ENCODE peak calls at places on chromosomes 16 and 17, in five cellular contexts. G, V, H, T and K are unnamed samples.

GRCh38 chr17:29844339-29845048 is 85.5 kb downstream of the SSH2 start:
- DNase-seq in T (no peak), H (no peak), G (peak; percentile 76), V (peak; percentile 29), K (no peak)

GRCh38 chr16:30069575-30070462 is 4.3 kb downstream of the ALDOA start:
- DNase-seq in G (peak; percentile 58), V (no peak), H (no peak), T (no peak), K (no peak)

GRCh38 chr17:78133971-78134898 is 3.7 kb downstream of the TMC8 start:
- DNase-seq in T (peak; percentile 80), G (peak; percentile 44), H (no peak), V (peak; percentile 50), K (peak; percentile 40)

GRCh38 chr16:8951447-8952280 is 12.0 kb downstream of the USP7 start:
- DNase-seq in V (no peak), H (no peak), T (no peak), G (no peak), K (no peak)

GRCh38 chr16:31472559-31473203 is 729 bp downstream of the TGFB1I1 start:
- DNase-seq in H (peak; percentile 58), G (peak; percentile 97), V (peak; percentile 90), T (peak; percentile 93), K (no peak)

GRCh38 chr16:68802190-68802589 is 41.1 kb upstream of the TANGO6 start:
- DNase-seq in T (no peak), V (no peak), G (peak; percentile 94), H (peak; percentile 14), K (no peak)

GRCh38 chr17:28270926-28271325 is 48.1 kb upstream of the TMEM97 start:
- DNase-seq in H (no peak), V (no peak), G (no peak), T (no peak), K (no peak)

GRCh38 chr16:22291860-22292692 is 5.1 kb upstream of the POLR3E start:
- DNase-seq in H (no peak), T (no peak), V (no peak), G (peak; percentile 69), K (no peak)

GRCh38 chr17:62718420-62718819 is 89.7 kb downstream of the MARCHF10 start:
- DNase-seq in G (peak; percentile 67), T (no peak), V (no peak), H (no peak), K (no peak)

GRCh38 chr17:76805319-76805718 is 62.9 kb upstream of the MGAT5B start:
- DNase-seq in H (peak; percentile 31), V (no peak), G (peak; percentile 25), T (peak; percentile 47), K (no peak)

GRCh38 chr16:58271589-58271988 is 23.2 kb downstream of the PRSS54 start:
- DNase-seq in H (no peak), T (peak; percentile 4), G (no peak), V (no peak), K (no peak)

GRCh38 chr17:4815043-4815675 is 8.2 kb downstream of the PLD2 start:
- DNase-seq in T (no peak), H (no peak), G (no peak), V (no peak), K (no peak)

GRCh38 chr17:2054262-2054739 is 602 bp upstream of the HIC1 start:
- DNase-seq in G (peak; percentile 70), H (no peak), T (peak; percentile 83), V (no peak), K (no peak)

GRCh38 chr17:81870155-81870977 is 771 bp downstream of the ARHGDIA start:
- DNase-seq in H (no peak), T (peak; percentile 69), G (peak; percentile 58), V (no peak), K (no peak)

GRCh38 chr17:46216682-46217081 is 23.5 kb upstream of the KANSL1 start:
- DNase-seq in V (no peak), H (no peak), G (no peak), T (no peak), K (no peak)

GRCh38 chr17:59310263-59310920 is 21.1 kb upstream of the YPEL2 start:
- DNase-seq in V (no peak), T (no peak), G (no peak), H (no peak), K (no peak)

GRCh38 chr16:89562027-89562599 is 1.6 kb downstream of the RPL13 start:
- DNase-seq in G (no peak), V (no peak), H (no peak), T (peak; percentile 47), K (no peak)

GRCh38 chr17:72255481-72255880 is 134.7 kb downstream of the SOX9 start:
- DNase-seq in H (no peak), G (no peak), V (no peak), T (no peak), K (no peak)

GRCh38 chr16:85029413-85029794 is 1.8 kb downstream of the KIAA0513 start:
- DNase-seq in H (peak; percentile 52), G (peak; percentile 26), T (no peak), V (no peak), K (no peak)

GRCh38 chr17:248337-249235 is 67.1 kb upstream of the DOC2B start:
- DNase-seq in G (no peak), V (peak; percentile 2), H (no peak), T (no peak), K (no peak)

GRCh38 chr17:37885136-37885535 is 39.1 kb upstream of the TBC1D3K start:
- DNase-seq in G (no peak), H (no peak), V (no peak), T (no peak), K (no peak)

GRCh38 chr16:74623214-74623842 is 16.4 kb upstream of the GLG1 start:
- DNase-seq in V (no peak), H (no peak), T (peak; percentile 68), G (peak; percentile 64), K (no peak)
- TF ChIP-seq CTCF in V (peak; percentile 53), H (peak; percentile 55), T (peak; percentile 79), G (peak; percentile 54), K (peak; percentile 74)

GRCh38 chr17:48728232-48729231 is at the start of gene HOXB13:
- DNase-seq in H (no peak), G (peak; percentile 47), V (no peak), T (peak; percentile 88), K (no peak)
- TF ChIP-seq CTCF in H (no peak), G (no peak), V (no peak), T (no peak), K (no peak)

DNA sequence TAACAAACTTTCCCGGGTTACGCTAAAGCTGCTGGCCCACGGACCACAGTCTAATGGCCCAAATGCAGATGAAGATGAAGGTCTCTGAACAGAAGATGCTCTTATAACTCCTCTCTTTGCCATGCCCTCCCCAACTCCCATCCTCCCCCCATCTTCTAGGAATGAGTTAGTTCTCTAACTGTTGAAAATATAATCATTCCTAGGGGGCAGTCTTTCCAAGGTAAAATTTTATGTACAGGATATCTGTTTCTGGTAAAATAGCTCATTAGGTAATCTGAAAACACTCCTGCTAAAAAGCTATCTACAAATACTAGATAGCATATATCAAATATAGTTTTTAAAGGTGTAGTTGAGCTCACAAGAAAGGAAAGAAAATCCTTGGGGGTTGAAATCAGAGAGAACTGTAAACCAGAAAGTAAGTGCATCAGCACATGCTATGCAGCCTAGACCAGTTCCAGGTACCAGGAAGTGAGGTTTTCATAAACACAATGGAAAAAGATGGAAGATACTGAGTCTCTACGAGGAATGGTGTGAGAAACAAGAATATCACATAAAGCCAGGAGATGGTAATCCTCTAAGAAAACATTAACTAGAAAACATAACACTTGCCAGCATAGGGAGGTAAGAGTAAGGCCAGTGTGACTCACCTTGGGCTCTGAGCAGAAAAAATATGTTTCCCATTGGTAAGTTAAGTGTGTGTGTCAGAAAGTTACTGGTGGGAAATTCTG is 38.1 kb downstream of the CMC2 start:
- DNase-seq in T (peak; percentile 66), H (no peak), G (no peak), V (no peak), K (no peak)
- TF ChIP-seq CTCF in T (no peak), H (no peak), G (no peak), V (no peak), K (no peak)

DNA sequence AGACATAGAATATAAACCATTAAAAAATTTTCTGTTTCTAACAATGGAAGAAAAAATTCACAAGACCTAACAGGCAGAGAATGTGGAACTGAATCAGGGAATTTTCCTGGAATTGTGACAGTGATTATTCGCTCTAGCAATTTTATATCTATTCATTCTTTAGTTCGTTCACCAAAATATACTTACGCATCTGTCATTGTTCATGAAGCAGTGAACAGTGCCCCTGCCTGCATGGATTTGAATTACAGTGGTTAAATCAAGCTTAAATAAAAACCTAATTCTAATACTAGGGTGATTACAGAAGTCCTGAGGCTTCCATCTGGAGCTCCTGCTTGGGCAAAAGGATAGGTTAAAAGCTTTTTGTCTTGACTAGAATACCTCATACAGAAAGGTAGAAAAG is 48.6 kb downstream of the ABCA8 start:
- DNase-seq in V (no peak), H (no peak), T (peak; percentile 36), G (peak; percentile 55), K (no peak)
- TF ChIP-seq CTCF in V (peak; percentile 20), H (peak; percentile 32), T (peak; percentile 39), G (peak; percentile 53), K (peak; percentile 61)

GRCh38 chr17:8105957-8106398 is 12.3 kb downstream of the ALOXE3 start:
- DNase-seq in G (peak; percentile 69), H (no peak), T (no peak), V (no peak), K (no peak)

GRCh38 chr17:8109669-8110455 is 8.5 kb downstream of the ALOXE3 start:
- DNase-seq in G (peak; percentile 48), V (peak; percentile 19), H (no peak), T (peak; percentile 66), K (peak; percentile 50)

GRCh38 chr17:8110907-8111306 is 7.4 kb downstream of the ALOXE3 start:
- DNase-seq in G (no peak), V (no peak), H (no peak), T (no peak), K (no peak)

GRCh38 chr17:8108972-8109668 is 9.2 kb downstream of the ALOXE3 start:
- DNase-seq in T (no peak), H (no peak), V (no peak), G (peak; percentile 23), K (no peak)

GRCh38 chr17:8110456-8110804 is 7.9 kb downstream of the ALOXE3 start:
- DNase-seq in V (no peak), G (no peak), T (no peak), H (no peak), K (no peak)
- TF ChIP-seq CTCF in V (no peak), G (no peak), T (no peak), H (no peak), K (peak; percentile 10)

DNA sequence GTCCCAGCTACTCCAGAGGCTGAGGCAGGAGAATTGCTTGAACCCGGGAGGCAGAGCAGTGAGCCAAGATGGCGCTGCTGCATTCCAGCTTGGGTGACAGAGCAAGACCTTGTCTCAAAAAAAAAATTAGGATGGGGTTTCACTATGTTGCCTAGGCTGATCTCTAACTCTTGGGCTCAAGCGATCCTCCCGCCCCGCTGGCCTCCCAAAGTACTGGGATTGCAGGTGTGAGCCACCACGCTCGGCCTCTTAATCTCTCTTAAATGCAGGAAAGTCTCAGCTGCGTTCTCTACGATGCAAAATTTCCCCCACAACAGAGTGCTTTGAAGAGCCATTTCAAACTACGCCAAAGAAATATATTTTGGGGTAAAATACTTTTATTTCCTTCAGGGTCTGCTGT is 5.9 kb upstream of the WDR59 start:
- DNase-seq in H (no peak), T (no peak), G (no peak), V (no peak), K (no peak)
- TF ChIP-seq CTCF in H (no peak), T (no peak), G (no peak), V (no peak), K (no peak)

GRCh38 chr16:18789515-18789849 is 652 bp downstream of the RPS15A start:
- DNase-seq in G (no peak), H (no peak), T (no peak), V (no peak), K (no peak)
- TF ChIP-seq CTCF in G (no peak), H (no peak), T (no peak), V (no peak), K (no peak)